ENCODE peak calls at places on chromosomes 13 and 19, in ten cellular contexts. F, U, C, D, L, I, K, G, J and N are unnamed samples.

GRCh38 chr19:14002571-14003278 is 3.4 kb downstream of the RFX1 start:
- DNase-seq in I (no peak), D (no peak), U (no peak), G (no peak), C (no peak), K (no peak), L (no peak), F (no peak), J (no peak), N (no peak)

GRCh38 chr13:60164490-60164889 is 762 bp upstream of the DIAPH3 start:
- DNase-seq in K (no peak), F (no peak), U (no peak), I (no peak), C (no peak), G (peak), L (no peak), D (no peak), J (no peak), N (no peak)

GRCh38 chr13:24083722-24084421 is 76.6 kb upstream of the SPATA13 start:
- DNase-seq in J (no peak), L (no peak), G (no peak), D (no peak), I (no peak), F (no peak), K (no peak), C (no peak), U (no peak), N (no peak)

GRCh38 chr19:28242317-28242927 is 970.5 kb downstream of the UQCRFS1 start:
- DNase-seq in J (no peak), G (peak), K (no peak), F (no peak), D (no peak), L (peak), I (no peak), U (no peak), C (no peak), N (peak)

GRCh38 chr13:34156841-34157365 is 339.0 kb downstream of the RFC3 start:
- DNase-seq in F (peak), G (peak), U (peak), K (peak), J (no peak), C (peak), I (no peak), D (no peak), L (peak), N (peak)

GRCh38 chr19:4120531-4120930 is 3.4 kb downstream of the MAP2K2 start:
- DNase-seq in L (peak), D (no peak), U (no peak), K (no peak), F (no peak), C (no peak), J (no peak), I (no peak), G (peak), N (no peak)

GRCh38 chr19:58584498-58585441 is 11.6 kb upstream of the MZF1 start:
- DNase-seq in J (no peak), G (no peak), C (no peak), U (no peak), I (no peak), L (no peak), D (no peak), K (no peak), F (no peak), N (no peak)

GRCh38 chr19:55600336-55601028 is 394 bp downstream of the ZNF524 start:
- DNase-seq in K (peak), J (no peak), G (no peak), C (no peak), I (peak), D (peak), F (peak), U (peak), L (no peak), N (no peak)

GRCh38 chr19:55540619-55541018 is 3.7 kb upstream of the SBK2 start:
- DNase-seq in G (no peak), J (no peak), I (no peak), F (no peak), D (no peak), U (no peak), L (no peak), C (no peak), K (no peak), N (no peak)

GRCh38 chr13:73366241-73366640 is 307.4 kb downstream of the KLF5 start:
- DNase-seq in J (no peak), K (no peak), L (no peak), F (no peak), I (no peak), D (no peak), G (no peak), U (no peak), C (no peak), N (no peak)

GRCh38 chr13:23804166-23804565 is 85.0 kb downstream of the MIPEP start:
- DNase-seq in J (no peak), F (no peak), I (no peak), C (no peak), D (no peak), U (no peak), G (no peak), K (no peak), L (no peak), N (no peak)

GRCh38 chr19:13417054-13417453 is 89.2 kb downstream of the CACNA1A start:
- DNase-seq in U (no peak), F (no peak), D (no peak), I (no peak), G (no peak), J (no peak), L (no peak), C (no peak), K (no peak), N (no peak)

GRCh38 chr19:18841400-18841799 is 9.6 kb downstream of the UPF1 start:
- DNase-seq in K (no peak), C (no peak), L (no peak), U (no peak), J (no peak), D (no peak), I (no peak), G (no peak), F (no peak), N (no peak)

GRCh38 chr13:94988654-94989053 is 276.3 kb upstream of the SOX21 start:
- DNase-seq in J (no peak), C (no peak), G (peak), I (no peak), D (no peak), F (no peak), K (no peak), U (no peak), L (no peak), N (no peak)

GRCh38 chr19:37867831-37868230 is 38.6 kb downstream of the WDR87 start:
- DNase-seq in F (no peak), J (no peak), G (peak), L (peak), U (no peak), C (no peak), K (no peak), D (no peak), I (no peak), N (peak)